ENCODE peak calls at places on chromosomes 3 and 15, in seven cellular contexts. J is NB4, X is esophagus muscularis mucosa, V is tibial artery, E is left ventricle myocardium inferior, Z is GM10248, H is uterus. F is an unnamed sample.

GRCh38 chr15:66212471-66212870 is 41.1 kb downstream of the MEGF11 start:
- DNase-seq in J (no peak), X (no peak), V (peak), E (no peak), Z (no peak), H (no peak), F (no peak)

GRCh38 chr15:48221885-48222284 is 15.8 kb downstream of the SLC12A1 start:
- DNase-seq in J (no peak), X (no peak), V (no peak), E (no peak), Z (no peak), H (no peak), F (no peak)

GRCh38 chr3:34868935-34869334 is 770.4 kb upstream of the ARPP21 start:
- DNase-seq in J (no peak), X (no peak), V (no peak), E (no peak), Z (no peak), H (no peak), F (no peak)

GRCh38 chr15:72796515-72797337 is 13.2 kb upstream of the ADPGK start:
- DNase-seq in J (peak), X (no peak), V (peak), E (peak), Z (peak), H (peak), F (peak)

GRCh38 chr3:61381745-61382392 is 130.6 kb upstream of the FHIT start:
- DNase-seq in J (peak), X (no peak), V (no peak), E (no peak), Z (peak), H (no peak), F (no peak)

GRCh38 chr3:18507333-18507732 is 82.2 kb upstream of the SATB1 start:
- DNase-seq in J (no peak), X (no peak), V (no peak), E (no peak), Z (no peak), H (no peak), F (no peak)

GRCh38 chr3:70000028-70000410 is 486 bp downstream of the SAMMSON start:
- DNase-seq in J (no peak), X (no peak), V (no peak), E (no peak), Z (no peak), H (no peak), F (no peak)

GRCh38 chr3:42544492-42545283 is 37.1 kb downstream of the SEC22C start:
- DNase-seq in J (no peak), X (no peak), V (peak), E (peak), Z (no peak), H (no peak), F (no peak)

GRCh38 chr15:98893407-98893806 is 114.2 kb downstream of the PGPEP1L start:
- DNase-seq in J (no peak), X (no peak), V (no peak), E (no peak), Z (no peak), H (no peak), F (no peak)

GRCh38 chr3:106333911-106334618 is 465.3 kb upstream of the CBLB start:
- DNase-seq in J (no peak), X (no peak), V (no peak), E (no peak), Z (no peak), H (no peak), F (peak)

GRCh38 chr15:70505971-70506887 is 257.1 kb downstream of the UACA start:
- DNase-seq in J (no peak), X (no peak), V (no peak), E (no peak), Z (no peak), H (no peak), F (no peak)

GRCh38 chr15:40481671-40482070 is 10.9 kb downstream of the CHST14 start:
- DNase-seq in J (no peak), X (no peak), V (no peak), E (no peak), Z (no peak), H (no peak), F (no peak)

GRCh38 chr3:78879516-78879860 is 888.3 kb downstream of the ROBO1 start:
- DNase-seq in J (no peak), X (no peak), V (no peak), E (no peak), Z (no peak), H (no peak), F (no peak)

GRCh38 chr3:179642871-179643270 is 10.0 kb upstream of the USP13 start:
- DNase-seq in J (no peak), X (no peak), V (no peak), E (no peak), Z (no peak), H (no peak), F (no peak)
- TF ChIP-seq CTCF in J (no peak), X (no peak), V (no peak), E (no peak), Z (no peak), H (no peak), F (no peak)

DNA sequence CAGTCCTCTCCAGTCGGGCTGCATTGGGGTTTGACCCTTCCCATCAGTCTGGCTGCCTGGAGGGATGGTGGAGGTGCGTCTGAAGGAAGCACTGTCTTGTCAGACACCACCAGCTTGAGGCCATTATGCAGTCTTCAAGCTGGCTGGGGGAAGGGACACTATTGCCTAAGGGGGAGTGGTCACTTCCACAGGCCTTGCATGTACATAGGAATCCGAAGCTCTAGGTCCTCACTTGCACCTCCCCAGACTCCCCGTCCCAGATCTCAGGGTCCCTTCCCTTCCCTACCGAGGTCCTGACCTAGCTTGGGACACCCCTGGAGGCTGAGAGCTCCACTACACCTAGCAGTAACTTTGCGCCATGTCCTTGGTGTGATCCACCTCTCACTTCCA is 48.6 kb upstream of the KLF13 start:
- DNase-seq in J (no peak), X (no peak), V (peak), E (no peak), Z (peak), H (no peak), F (no peak)
- TF ChIP-seq CTCF in J (no peak), X (no peak), V (no peak), E (no peak), Z (no peak), H (no peak), F (no peak)

DNA sequence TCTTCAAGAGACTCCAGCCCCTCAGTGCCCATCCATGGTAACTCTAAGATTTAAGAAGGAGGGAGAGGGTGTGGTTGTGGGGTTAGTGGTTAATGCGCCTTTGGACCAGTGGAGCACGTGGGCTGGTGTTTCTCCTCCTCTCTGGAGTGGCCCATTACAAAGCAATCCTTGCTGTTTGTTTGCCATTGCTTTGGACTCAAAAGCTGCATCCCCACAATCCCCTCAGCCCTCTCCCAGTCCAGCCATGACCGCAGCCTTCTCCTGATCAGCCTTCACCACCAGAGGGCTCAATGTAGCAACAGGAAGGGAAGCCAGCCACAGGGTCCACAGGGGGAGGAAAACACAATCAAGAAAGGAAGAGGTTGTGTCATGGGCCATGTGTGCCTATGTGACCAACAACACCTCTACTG is 38.4 kb upstream of the FAM174B start:
- DNase-seq in J (peak), X (peak), V (no peak), E (no peak), Z (no peak), H (no peak), F (peak)
- TF ChIP-seq CTCF in J (peak), X (no peak), V (no peak), E (peak), Z (peak), H (no peak), F (no peak)

GRCh38 chr3:197926418-197926817 is 23.6 kb upstream of the RPL35A start:
- DNase-seq in J (peak), X (no peak), V (no peak), E (no peak), Z (no peak), H (no peak), F (peak)
- TF ChIP-seq CTCF in J (peak), X (no peak), V (no peak), E (no peak), Z (no peak), H (no peak), F (peak)

F was measured in activated CD8-positive, alpha-beta T cell treated with anti-CD3 and anti-CD28 coated beads for 36 hours.